ENCODE peak calls at places on chromosomes 16 and 17, in ten cellular contexts. C is psoas muscle; Q is fibroblast of pulmonary artery; Z is cardiac muscle cell; V is body of pancreas; J is upper lobe of right lung; E is HL-60; X is CD8-positive, alpha-beta T cell; W is skeletal muscle cell; M is retinal pigment epithelial cell. F is an unnamed sample.

GRCh38 chr17:32349503-32349853 is 479 bp upstream of the ZNF207 start:
- DNase-seq in Q (peak; percentile 27), W (no peak), C (no peak), M (no peak), V (no peak), X (no peak), E (no peak), J (no peak), Z (peak; percentile 25), F (peak; percentile 15)

GRCh38 chr17:72556944-72557826 is 436.4 kb downstream of the SOX9 start:
- DNase-seq in Q (peak; percentile 66), Z (peak; percentile 71), X (peak; percentile 45), M (no peak), V (peak; percentile 84), E (peak; percentile 65), C (peak; percentile 63), J (peak; percentile 79), W (no peak), F (peak; percentile 41)

GRCh38 chr17:21199311-21199710 is 14.7 kb downstream of the TMEM11 start:
- DNase-seq in W (no peak), Q (peak; percentile 24), Z (peak; percentile 89), M (no peak), V (no peak), J (no peak), E (no peak), X (no peak), C (no peak), F (no peak)

GRCh38 chr17:77437747-77438146 is 297.0 kb downstream of the SEC14L1 start:
- DNase-seq in Q (no peak), C (no peak), J (no peak), W (no peak), E (no peak), V (no peak), Z (no peak), M (no peak), X (no peak), F (no peak)

GRCh38 chr17:72942594-72942993 is 149.9 kb downstream of the SLC39A11 start:
- DNase-seq in W (no peak), C (no peak), M (no peak), Q (no peak), E (no peak), J (no peak), X (no peak), Z (peak; percentile 24), V (no peak), F (no peak)

GRCh38 chr17:49926886-49927285 is 42.1 kb upstream of the DLX4 start:
- DNase-seq in Q (peak; percentile 39), E (no peak), V (peak; percentile 31), C (peak; percentile 85), X (no peak), J (no peak), W (no peak), Z (peak; percentile 73), M (no peak), F (peak; percentile 75)

GRCh38 chr16:79269211-79269863 is 331.2 kb downstream of the MAF start:
- DNase-seq in V (no peak), W (no peak), E (no peak), M (no peak), C (no peak), X (peak; percentile 35), Q (no peak), Z (no peak), J (no peak), F (no peak)

GRCh38 chr17:7914771-7915610 is 1.1 kb downstream of the RNF227 start:
- DNase-seq in X (no peak), J (no peak), V (peak; percentile 74), M (no peak), E (no peak), C (no peak), Z (peak; percentile 54), Q (peak; percentile 70), W (peak; percentile 27), F (peak; percentile 58)

GRCh38 chr16:51461255-51461654 is 310.2 kb upstream of the SALL1 start:
- DNase-seq in Q (no peak), M (no peak), V (no peak), C (no peak), W (no peak), Z (no peak), J (no peak), X (no peak), E (no peak), F (no peak)

GRCh38 chr16:27839419-27839818 is 224.1 kb downstream of the GSG1L start:
- DNase-seq in X (no peak), E (no peak), M (no peak), Z (peak; percentile 11), C (no peak), W (no peak), V (no peak), J (peak; percentile 3), Q (peak; percentile 2), F (no peak)

GRCh38 chr17:82212331-82213250 is at the start of gene CCDC57:
- DNase-seq in W (no peak), J (peak; percentile 93), C (peak; percentile 92), X (peak; percentile 55), E (peak; percentile 76), M (no peak), Q (peak; percentile 82), Z (peak; percentile 89), V (peak; percentile 88), F (peak; percentile 85)

GRCh38 chr17:55301521-55302406 is 37.0 kb downstream of the HLF start:
- DNase-seq in C (no peak), J (no peak), W (no peak), E (no peak), V (peak; percentile 64), X (no peak), M (no peak), Z (peak; percentile 51), Q (peak; percentile 14), F (no peak)

GRCh38 chr16:58515871-58516767 is 802 bp downstream of the SETD6 start:
- DNase-seq in E (peak; percentile 49), C (peak; percentile 77), J (peak; percentile 80), V (peak; percentile 72), M (no peak), Z (peak; percentile 6), X (peak; percentile 56), W (no peak), Q (no peak), F (no peak)

GRCh38 chr16:47855431-47855830 is 300.4 kb downstream of the ABCC12 start:
- DNase-seq in E (no peak), V (no peak), C (no peak), W (no peak), M (no peak), Z (no peak), Q (no peak), J (no peak), X (no peak), F (no peak)

GRCh38 chr17:80504671-80505413 is 28.4 kb upstream of the NPTX1 start:
- DNase-seq in W (peak; percentile 94), C (no peak), V (no peak), Z (peak; percentile 19), M (no peak), Q (peak; percentile 35), E (no peak), X (no peak), J (no peak), F (no peak)

GRCh38 chr16:30715777-30716445 is 16.9 kb downstream of the SRCAP start:
- DNase-seq in Z (peak; percentile 57), M (no peak), V (no peak), C (no peak), Q (peak; percentile 41), E (peak; percentile 25), W (no peak), J (no peak), X (peak; percentile 75), F (no peak)

GRCh38 chr17:3851461-3852100 is 5.5 kb upstream of the NCBP3 start:
- DNase-seq in C (no peak), J (no peak), V (no peak), E (no peak), X (no peak), W (no peak), Q (no peak), Z (no peak), M (no peak), F (no peak)

GRCh38 chr17:38713456-38713855 is 8.4 kb downstream of the MLLT6 start:
- DNase-seq in C (no peak), Q (no peak), J (no peak), E (no peak), Z (no peak), V (no peak), X (no peak), W (no peak), M (no peak), F (no peak)

GRCh38 chr17:55279788-55280579 is 15.2 kb downstream of the HLF start:
- DNase-seq in J (no peak), X (no peak), W (no peak), V (no peak), Q (no peak), M (no peak), C (no peak), E (no peak), Z (no peak), F (no peak)

GRCh38 chr16:89871895-89872294 is 1.5 kb upstream of the TCF25 start:
- DNase-seq in V (no peak), X (no peak), Z (no peak), M (no peak), W (no peak), C (no peak), E (no peak), J (no peak), Q (no peak), F (no peak)
- H3K4me3 ChIP-seq in V (no peak overlapping the region), X (no peak overlapping the region), Z (no peak overlapping the region), M (no peak overlapping the region), W (no peak overlapping the region), C (no peak overlapping the region), E (no peak overlapping the region), J (no peak overlapping the region), Q (no peak overlapping the region), F (no peak overlapping the region)

GRCh38 chr17:40331743-40332641 is 23.0 kb downstream of the RARA start:
- DNase-seq in C (peak; percentile 95), M (peak; percentile 61), V (peak; percentile 92), X (peak; percentile 20), Z (peak; percentile 95), J (peak; percentile 92), Q (peak; percentile 88), E (no peak), W (no peak), F (peak; percentile 92)
- H3K4me3 ChIP-seq in C (peak overlapping the region; percentile 52), M (no peak overlapping the region), V (no peak overlapping the region), X (no peak overlapping the region), Z (no peak overlapping the region), J (peak overlapping the region; percentile 23), Q (no peak overlapping the region), E (no peak overlapping the region), W (no peak overlapping the region), F (peak overlapping the region; percentile 36)

GRCh38 chr17:74435775-74436359 is 4.0 kb downstream of the GPRC5C start:
- DNase-seq in Q (no peak), M (no peak), Z (no peak), E (no peak), W (no peak), X (no peak), J (no peak), V (peak; percentile 46), C (no peak), F (no peak)
- H3K4me3 ChIP-seq in Q (no peak overlapping the region), M (no peak overlapping the region), Z (no peak overlapping the region), E (no peak overlapping the region), W (no peak overlapping the region), X (no peak overlapping the region), J (no peak overlapping the region), V (no peak overlapping the region), C (peak overlapping the region; percentile 90), F (no peak overlapping the region)

DNA sequence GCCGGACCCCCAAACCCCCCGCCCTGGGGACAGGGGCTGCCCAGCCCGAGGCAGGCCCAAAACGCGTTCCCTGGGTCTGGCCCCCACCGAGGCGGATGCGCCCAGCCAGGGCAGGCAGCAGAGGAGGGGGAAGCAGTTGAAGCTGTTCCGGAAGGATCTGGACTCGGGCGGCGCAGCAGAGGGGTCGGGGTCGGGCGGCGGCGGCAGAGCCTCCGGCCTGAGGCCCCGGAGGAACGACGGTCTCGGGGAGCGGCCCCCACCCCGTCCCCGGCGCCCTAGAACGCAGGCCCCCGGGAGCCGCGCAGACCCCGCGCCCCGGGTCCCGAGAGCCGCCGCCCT is 22.9 kb upstream of the ZFPM1 start:
- DNase-seq in X (no peak), Q (no peak), M (no peak), C (no peak), J (no peak), Z (no peak), W (no peak), E (no peak), V (no peak), F (no peak)
- H3K4me3 ChIP-seq in X (peak overlapping the region; percentile 55), Q (no peak overlapping the region), M (no peak overlapping the region), C (peak overlapping the region; percentile 61), J (peak overlapping the region; percentile 51), Z (no peak overlapping the region), W (peak overlapping the region; percentile 37), E (no peak overlapping the region), V (peak overlapping the region; percentile 17), F (peak overlapping the region; percentile 57)